ENCODE peak calls at places on chromosomes 7 and 10, in ten cellular contexts. G is IMR-90, N is Peyer's patch, O is A549, T is sigmoid colon, Y is suprapubic skin, E is ovary, Q is tibial nerve, D is GM12892, L is heart left ventricle. W is an unnamed sample.

GRCh38 chr7:33845991-33846509 is 59.3 kb upstream of the BMPER start:
- DNase-seq in Q (no peak), T (no peak), N (no peak), E (peak), D (no peak), Y (no peak), L (peak), G (peak), O (no peak), W (no peak)

GRCh38 chr7:135980665-135981180 is 3.6 kb upstream of the MTPN start:
- DNase-seq in N (no peak), O (no peak), Q (no peak), T (no peak), Y (peak), G (peak), D (no peak), E (no peak), L (no peak), W (no peak)

GRCh38 chr10:71564221-71564820 is 155.3 kb downstream of the C10orf105 start:
- DNase-seq in G (no peak), Q (no peak), L (no peak), D (no peak), O (no peak), E (no peak), N (no peak), T (no peak), Y (no peak), W (no peak)

GRCh38 chr7:8176370-8177081 is 85.4 kb downstream of the ICA1 start:
- DNase-seq in Y (no peak), N (no peak), T (no peak), L (no peak), D (peak), O (no peak), Q (no peak), G (no peak), E (no peak), W (peak)

GRCh38 chr10:60542691-60543090 is 153.0 kb upstream of the ANK3 start:
- DNase-seq in E (no peak), Q (no peak), L (no peak), Y (no peak), O (no peak), G (no peak), N (no peak), D (no peak), T (no peak), W (no peak)

GRCh38 chr10:68082815-68083395 is 7.8 kb upstream of the HERC4 start:
- DNase-seq in L (no peak), E (no peak), Y (no peak), Q (no peak), O (no peak), G (peak), N (no peak), T (no peak), D (no peak), W (no peak)

GRCh38 chr7:2516194-2516555 is 3.4 kb upstream of the LFNG start:
- DNase-seq in Y (no peak), Q (no peak), N (no peak), T (no peak), E (no peak), D (no peak), L (no peak), G (no peak), O (peak), W (no peak)

GRCh38 chr10:119654540-119654939 is 3.4 kb downstream of the BAG3 start:
- DNase-seq in D (no peak), T (peak), G (no peak), L (peak), Y (peak), E (peak), O (peak), N (no peak), Q (no peak), W (no peak)

GRCh38 chr7:71137479-71137878 is 5.5 kb downstream of the GALNT17 start:
- DNase-seq in G (no peak), L (no peak), O (no peak), D (no peak), Y (no peak), T (no peak), Q (no peak), E (no peak), N (no peak), W (no peak)

GRCh38 chr10:45457487-45457886 is 83.5 kb downstream of the ALOX5 start:
- DNase-seq in G (no peak), Y (no peak), N (no peak), O (no peak), E (no peak), Q (no peak), L (no peak), T (no peak), D (no peak), W (no peak)

GRCh38 chr7:79453558-79454324 is at the start of gene MAGI2:
- DNase-seq in Q (peak), Y (peak), G (peak), O (no peak), N (peak), E (peak), D (no peak), L (peak), T (peak), W (peak)

GRCh38 chr7:158973440-158973839 is 117.1 kb downstream of the DYNC2I1 start:
- DNase-seq in Q (no peak), Y (no peak), D (peak), T (no peak), N (peak), L (no peak), E (no peak), O (no peak), G (no peak), W (peak)

GRCh38 chr10:69335063-69335587 is 56.8 kb downstream of the HK1 start:
- DNase-seq in Q (no peak), Y (no peak), N (no peak), G (no peak), L (peak), O (no peak), E (no peak), D (peak), T (peak), W (peak)

GRCh38 chr7:91198371-91198770 is 65.9 kb upstream of the FZD1 start:
- DNase-seq in G (peak), O (no peak), Y (no peak), N (no peak), L (no peak), D (no peak), E (no peak), T (no peak), Q (no peak), W (no peak)

GRCh38 chr10:97752956-97753355 is 16.0 kb downstream of the ZFYVE27 start:
- DNase-seq in L (no peak), D (no peak), E (no peak), Q (no peak), O (no peak), Y (no peak), G (no peak), N (no peak), T (peak), W (no peak)
- TF ChIP-seq POLR2A in L (no peak), D (no peak), E (no peak), Q (no peak), O (no peak), Y (no peak), G (no peak), N (no peak), T (no peak), W (no peak)

DNA sequence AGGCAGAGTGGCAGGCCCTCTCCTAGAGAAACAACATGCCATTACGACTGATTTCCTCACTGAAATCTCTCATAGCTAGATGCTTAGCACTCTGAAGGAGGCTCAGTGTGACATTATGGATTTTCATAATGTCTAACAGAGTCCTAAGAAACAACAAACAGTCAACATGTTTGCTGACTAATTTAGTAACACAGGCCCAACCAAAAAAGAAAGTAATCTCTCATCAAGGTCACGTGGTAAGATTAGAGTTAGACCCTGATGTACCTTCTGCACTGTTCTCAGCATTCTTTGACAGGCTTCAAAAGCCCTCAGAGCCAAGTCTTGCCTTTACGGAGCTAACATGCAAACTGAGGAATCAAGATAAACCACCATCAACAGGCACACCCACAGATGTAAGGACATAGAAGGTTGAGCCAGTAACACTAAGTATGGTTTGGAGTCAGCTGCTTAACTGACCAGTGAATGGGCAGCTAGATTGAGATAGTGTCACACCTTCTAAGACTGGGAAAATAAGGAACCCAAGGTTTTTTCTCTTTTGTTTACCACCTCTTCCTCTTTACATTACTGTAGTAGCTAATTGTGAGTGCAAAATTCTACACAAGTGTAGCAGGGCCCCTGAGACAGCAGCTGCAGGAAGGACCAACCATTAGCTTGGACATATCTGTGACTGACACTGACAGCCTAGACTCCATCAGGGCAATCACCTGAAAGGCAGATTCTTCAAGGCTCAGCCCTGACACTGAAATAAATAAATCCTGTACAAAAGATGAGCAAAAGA is 15.3 kb upstream of the KCNIP2 start:
- DNase-seq in E (no peak), G (no peak), L (no peak), N (no peak), T (no peak), O (no peak), Y (no peak), Q (no peak), D (no peak), W (peak)
- TF ChIP-seq POLR2A in E (no peak), G (no peak), L (no peak), N (no peak), T (no peak), O (no peak), Y (no peak), Q (no peak), D (no peak), W (no peak)

GRCh38 chr10:75401569-75402485 is at the start of gene ZNF503:
- DNase-seq in O (peak), G (peak), L (peak), E (peak), N (peak), Y (peak), D (peak), T (peak), Q (peak), W (peak)
- TF ChIP-seq POLR2A in O (peak), G (peak), L (peak), E (peak), N (peak), Y (peak), D (no peak), T (peak), Q (peak), W (no peak)

GRCh38 chr10:80441831-80442230 is 12.3 kb upstream of the TSPAN14 start:
- DNase-seq in L (no peak), T (no peak), N (no peak), O (no peak), Y (no peak), G (no peak), Q (no peak), E (no peak), D (no peak), W (no peak)

GRCh38 chr10:80442879-80443278 is 11.2 kb upstream of the TSPAN14 start:
- DNase-seq in T (no peak), Q (no peak), E (no peak), N (no peak), D (no peak), L (no peak), Y (no peak), O (no peak), G (no peak), W (peak)

GRCh38 chr10:80444646-80445319 is 9.3 kb upstream of the TSPAN14 start:
- DNase-seq in Q (peak), N (peak), Y (no peak), G (peak), L (peak), D (peak), T (peak), E (peak), O (peak), W (peak)

GRCh38 chr10:80443531-80443974 is 10.6 kb upstream of the TSPAN14 start:
- DNase-seq in G (no peak), O (no peak), Q (no peak), E (no peak), D (no peak), Y (no peak), N (no peak), T (no peak), L (peak), W (peak)

GRCh38 chr10:80444124-80444523 is 10.0 kb upstream of the TSPAN14 start:
- DNase-seq in Y (no peak), O (no peak), Q (no peak), T (no peak), N (no peak), G (no peak), L (no peak), E (no peak), D (no peak), W (no peak)
- TF ChIP-seq POLR2A in Y (no peak), O (no peak), Q (no peak), T (no peak), N (no peak), G (no peak), L (no peak), E (no peak), D (no peak), W (no peak)

GRCh38 chr7:149834601-149835000 is 3.6 kb upstream of the ZNF862 start:
- DNase-seq in O (no peak), T (peak), L (peak), Y (no peak), N (no peak), G (no peak), Q (no peak), D (no peak), E (no peak), W (no peak)
- TF ChIP-seq POLR2A in O (no peak), T (no peak), L (no peak), Y (no peak), N (no peak), G (no peak), Q (no peak), D (no peak), E (no peak), W (no peak)